ENCODE peak calls at places on chromosomes 11 and 22, in five cellular contexts. F is psoas muscle; G is left ventricle myocardium inferior; W is CD8-positive, alpha-beta T cell; R is tibial nerve. H is an unnamed sample. For H3K4me1, the result is how much of the 10 kb centered on the place peaks cover.

GRCh38 chr22:38310518-38311330 is 6.5 kb downstream of the CSNK1E start:
- DNase-seq in F (no peak), G (no peak), W (no peak), R (no peak), H (peak)

GRCh38 chr11:46920709-46921108 is 2.4 kb upstream of the LRP4 start:
- DNase-seq in F (peak), G (no peak), W (no peak), R (peak), H (no peak)

GRCh38 chr11:76380161-76380976 is 563 bp downstream of the THAP12 start:
- DNase-seq in F (peak), G (no peak), W (peak), R (no peak), H (no peak)

GRCh38 chr22:36569999-36570398 is 41.0 kb upstream of the EIF3D start:
- DNase-seq in F (no peak), G (no peak), W (no peak), R (no peak), H (no peak)

GRCh38 chr11:57977709-57978108 is 46.0 kb upstream of the OR9Q1 start:
- DNase-seq in F (no peak), G (no peak), W (no peak), R (no peak), H (no peak)

GRCh38 chr11:86476109-86476861 is 101.6 kb downstream of the CCDC81 start:
- DNase-seq in F (no peak), G (peak), W (no peak), R (no peak), H (no peak)

GRCh38 chr11:70834277-70834940 is 418.0 kb downstream of the SHANK2 start:
- DNase-seq in F (no peak), G (no peak), W (no peak), R (no peak), H (no peak)

GRCh38 chr11:26278354-26278753 is 53.6 kb upstream of the ANO3 start:
- DNase-seq in F (no peak), G (no peak), W (no peak), R (no peak), H (no peak)

GRCh38 chr11:112784323-112785073 is 176.7 kb upstream of the NCAM1 start:
- DNase-seq in F (peak), G (peak), W (no peak), R (peak), H (peak)

DNA sequence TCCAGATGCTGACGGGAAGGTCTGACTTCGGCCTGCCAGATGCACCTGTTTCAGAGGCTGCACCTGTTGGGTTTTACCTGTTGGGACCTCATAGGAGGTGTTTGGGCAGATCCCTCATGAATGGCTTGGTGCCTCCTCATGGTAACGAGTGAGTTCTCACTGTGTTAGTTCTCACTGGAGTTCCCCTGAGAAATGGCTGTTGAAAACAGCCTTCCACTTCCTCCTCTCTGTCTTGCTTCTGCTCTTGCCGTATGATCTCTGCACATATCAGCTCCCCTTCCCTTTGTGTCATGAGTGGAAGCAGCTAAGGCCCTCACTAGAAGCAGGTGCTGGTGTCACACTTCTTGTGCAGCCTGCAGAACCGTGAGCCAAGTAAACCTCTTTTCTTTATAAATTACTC is 207.6 kb upstream of the SEZ6L start:
- DNase-seq in F (no peak), G (no peak), W (no peak), R (no peak), H (no peak)
- H3K4me1 ChIP-seq in F (under half), G (under half), W (under half), R (under half), H (under half)

GRCh38 chr22:46001046-46001425 is 24.1 kb upstream of the WNT7B start:
- DNase-seq in F (no peak), G (no peak), W (no peak), R (no peak), H (no peak)
- TF ChIP-seq CTCF in F (no peak), G (no peak), W (no peak), R (no peak), H (no peak)

GRCh38 chr11:9678576-9678975 is 14.7 kb downstream of the SWAP70 start:
- DNase-seq in F (no peak), G (no peak), W (no peak), R (no peak), H (no peak)

GRCh38 chr11:9677951-9678350 is 14.1 kb downstream of the SWAP70 start:
- DNase-seq in F (no peak), G (no peak), W (no peak), R (no peak), H (no peak)

GRCh38 chr11:9675691-9676090 is 11.8 kb downstream of the SWAP70 start:
- DNase-seq in F (no peak), G (no peak), W (no peak), R (no peak), H (no peak)

GRCh38 chr11:9681583-9682372 is 17.9 kb downstream of the SWAP70 start:
- DNase-seq in F (no peak), G (no peak), W (no peak), R (no peak), H (no peak)

DNA sequence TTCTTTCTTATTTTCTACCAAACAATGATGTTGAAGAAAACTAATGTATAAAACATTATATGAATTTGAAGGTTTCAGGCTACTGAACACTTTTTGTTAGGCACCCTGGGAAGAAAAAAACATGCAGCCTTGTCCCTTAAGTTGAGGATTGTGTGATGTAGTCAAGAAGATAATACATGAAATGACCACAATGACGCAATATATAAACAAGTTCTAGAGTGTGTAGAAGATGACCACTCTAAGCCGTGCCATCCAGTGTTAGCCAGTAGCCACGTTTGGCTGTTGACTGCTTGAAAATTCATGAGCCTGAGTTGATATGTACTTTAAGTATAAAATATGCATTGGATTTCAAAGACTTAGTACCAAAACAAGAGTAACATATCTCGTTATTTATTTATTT is 16.2 kb downstream of the SWAP70 start:
- DNase-seq in F (no peak), G (no peak), W (no peak), R (no peak), H (no peak)
- H3K4me1 ChIP-seq in F (under half), G (under half), W (under half), R (under half), H (under half)

GRCh38 chr11:1226981-1227550 is 4.2 kb downstream of the MUC5B start:
- DNase-seq in F (peak), G (no peak), W (no peak), R (no peak), H (no peak)
- TF ChIP-seq CTCF in F (no peak), G (no peak), W (no peak), R (no peak), H (no peak)

DNA sequence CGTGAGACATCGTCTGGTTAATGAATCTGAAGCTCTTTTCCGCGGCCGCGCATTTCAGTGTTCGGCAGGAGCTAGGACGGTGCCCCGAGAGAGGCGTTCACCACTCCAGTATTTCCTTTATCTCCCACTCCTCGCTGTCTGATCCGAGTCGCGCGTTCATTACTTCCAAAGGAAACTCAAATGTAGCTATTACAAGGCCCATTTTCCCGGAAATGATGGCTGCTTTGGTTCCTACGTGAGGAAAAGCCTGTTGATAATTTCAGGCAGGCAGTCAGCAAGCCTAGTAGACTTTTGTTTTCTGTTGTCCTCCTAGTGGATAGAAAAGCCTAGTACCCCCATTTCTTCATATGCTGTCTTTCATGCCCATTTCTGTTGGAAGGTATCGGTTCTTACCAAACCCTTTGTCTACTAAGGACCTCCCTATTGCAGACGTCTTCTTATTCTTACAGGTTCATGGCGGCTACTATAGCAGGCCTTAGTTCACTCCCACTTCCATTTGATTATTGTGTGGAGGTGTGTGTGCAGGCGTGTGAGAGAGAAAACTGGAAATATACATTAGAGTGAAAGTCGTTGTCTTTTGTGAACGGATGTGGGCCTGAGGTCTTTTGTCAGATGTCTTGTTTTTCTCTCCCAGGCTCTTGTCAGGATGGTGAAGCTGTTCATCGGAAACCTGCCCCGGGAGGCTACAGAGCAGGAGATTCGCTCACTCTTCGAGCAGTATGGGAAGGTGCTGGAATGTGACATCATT is 737 bp downstream of the RBM4 start:
- DNase-seq in F (no peak), G (no peak), W (no peak), R (peak), H (no peak)
- H3K4me1 ChIP-seq in F (half or more), G (half or more), W (half or more), R (half or more), H (half or more)

DNA sequence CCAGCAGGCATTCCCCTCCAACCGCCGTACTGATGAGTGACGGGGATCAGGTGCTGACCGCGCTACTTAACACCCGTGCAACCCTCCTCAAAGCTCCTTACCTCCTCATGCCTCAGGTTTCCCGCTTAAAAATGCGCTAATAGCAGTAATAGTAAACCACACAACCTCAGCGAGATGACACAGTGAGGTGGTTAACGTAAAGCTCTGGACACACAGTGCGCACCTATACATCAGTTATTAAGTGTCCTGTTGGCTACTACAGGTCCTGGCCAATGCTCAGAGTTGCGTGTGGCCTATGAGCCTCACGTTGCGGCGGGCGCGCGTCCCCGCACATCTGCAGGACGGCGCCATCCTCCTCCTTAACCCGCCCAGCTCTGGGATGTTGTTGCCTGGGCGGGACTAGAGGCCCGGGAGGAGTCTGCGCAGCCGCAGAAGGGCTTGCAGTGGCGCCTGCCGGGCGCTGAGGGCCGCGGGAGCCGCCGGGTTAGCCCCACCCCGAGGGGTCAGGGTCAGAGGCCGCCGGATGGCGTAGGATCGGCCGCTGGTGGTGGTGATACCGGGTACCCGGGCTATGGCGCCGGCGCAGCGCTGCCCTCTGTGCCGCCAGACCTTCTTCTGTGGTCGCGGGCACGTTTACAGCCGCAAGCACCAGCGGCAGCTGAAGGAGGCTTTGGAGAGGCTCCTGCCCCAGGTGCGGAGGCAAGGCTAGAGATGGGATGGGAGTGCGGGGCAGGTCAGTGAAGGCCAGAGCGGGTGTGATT is at the start of gene CENATAC:
- DNase-seq in F (peak), G (peak), W (peak), R (peak), H (peak)
- TF ChIP-seq CTCF in F (no peak), G (peak), W (no peak), R (peak), H (no peak)

DNA sequence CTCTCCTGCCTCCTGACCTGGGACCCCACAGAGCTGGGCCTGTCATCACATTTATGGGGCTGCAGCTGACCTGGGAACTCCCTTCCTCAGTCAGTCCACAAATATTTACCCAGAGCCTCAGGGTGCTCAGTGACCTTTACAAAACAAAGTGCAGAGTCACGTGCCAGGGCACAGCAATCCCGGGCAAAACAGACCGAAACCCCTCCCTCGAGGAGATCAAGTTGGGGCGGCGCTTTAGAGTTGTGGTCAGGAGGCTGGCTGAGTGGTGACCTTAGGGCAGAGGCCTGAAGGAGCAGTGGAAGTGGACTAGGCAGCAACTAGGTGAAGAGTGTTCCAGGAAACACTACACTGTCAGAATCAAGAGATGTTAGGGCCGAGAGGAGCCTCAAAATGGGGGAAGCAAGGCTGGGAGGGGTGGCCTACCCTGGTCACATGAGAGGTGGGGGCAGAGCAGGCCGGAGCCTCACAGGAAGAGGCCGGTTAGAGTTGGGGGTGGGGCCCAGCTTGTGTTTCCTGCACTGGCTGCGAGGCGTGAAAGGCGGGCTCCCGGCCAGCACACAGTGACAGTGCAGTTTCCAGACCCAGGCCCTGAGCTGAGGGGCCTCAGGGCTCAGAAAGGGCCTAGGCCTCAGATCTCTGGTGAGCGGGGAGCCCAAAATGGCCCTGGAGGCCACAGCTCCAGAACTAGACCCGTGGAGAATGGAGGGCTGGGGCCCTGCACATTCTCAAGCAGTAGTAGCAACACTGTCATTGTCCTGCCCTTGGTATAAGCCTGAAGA is 3.7 kb upstream of the NEAT1 start:
- DNase-seq in F (peak), G (peak), W (no peak), R (peak), H (peak)
- H3K4me1 ChIP-seq in F (half or more), G (half or more), W (half or more), R (half or more), H (half or more)

DNA sequence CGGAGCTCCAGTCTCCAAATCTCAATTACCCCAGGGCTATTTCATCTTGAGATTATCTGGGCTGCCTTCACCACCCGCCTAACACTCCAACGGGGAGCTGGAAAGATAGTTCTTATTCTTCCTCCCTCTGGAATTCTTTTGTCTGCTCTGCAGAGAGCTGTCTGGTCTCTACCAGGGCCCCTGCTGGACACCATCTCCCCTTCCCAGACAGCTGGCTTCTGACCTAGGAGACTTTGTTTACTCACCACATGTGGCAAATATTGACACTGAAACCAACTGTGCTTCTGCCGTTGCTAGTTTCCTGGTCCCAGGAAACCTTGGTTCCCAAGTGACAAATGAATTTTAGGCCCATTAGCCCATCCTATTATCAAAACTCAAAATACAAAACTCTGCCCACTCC is 93.8 kb downstream of the DSCAML1 start:
- DNase-seq in F (no peak), G (no peak), W (no peak), R (no peak), H (no peak)
- TF ChIP-seq CTCF in F (no peak), G (no peak), W (no peak), R (no peak), H (no peak)

DNA sequence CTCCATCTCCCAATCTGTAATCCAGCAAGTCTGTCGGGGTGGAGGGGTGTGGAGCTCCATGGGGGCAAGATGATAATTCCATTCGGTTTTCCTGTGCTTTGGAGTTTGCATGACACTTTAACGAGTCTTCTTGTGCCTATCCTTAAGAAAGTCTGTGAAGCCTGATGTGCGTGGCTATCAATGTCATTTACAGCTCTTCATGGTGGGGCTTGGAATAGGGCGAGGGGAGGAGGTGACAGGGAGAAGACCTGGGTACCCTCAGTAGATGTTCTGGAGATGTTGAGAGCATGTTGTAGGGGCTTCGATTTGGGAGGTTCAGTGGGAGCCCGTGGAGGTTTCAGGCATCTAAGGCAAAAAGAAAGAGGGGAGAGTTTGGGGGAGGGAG is 579 bp upstream of the PHLDB1 start:
- DNase-seq in F (no peak), G (no peak), W (no peak), R (no peak), H (no peak)
- H3K4me1 ChIP-seq in F (under half), G (half or more), W (under half), R (half or more), H (under half)

H was measured in heart right ventricle.